ENCODE peak calls at places on chromosome 2, in nine cellular contexts. Y, V, K, D, F, P, N, U and I are unnamed samples.

GRCh38 chr2:127607399-127607908 is 38.5 kb upstream of the GPR17 start:
- DNase-seq in K (no peak), N (no peak), U (no peak), F (no peak), D (no peak), V (no peak), Y (no peak), P (no peak), I (no peak)

GRCh38 chr2:151840216-151840691 is 12.0 kb upstream of the ARL5A start:
- DNase-seq in V (no peak), K (no peak), U (no peak), P (no peak), N (no peak), Y (peak), F (no peak), D (no peak), I (no peak)

GRCh38 chr2:204665244-204665643 is 120.0 kb downstream of the PARD3B start:
- DNase-seq in D (peak), P (no peak), K (no peak), Y (peak), F (peak), N (no peak), U (peak), V (no peak), I (peak)

GRCh38 chr2:101106453-101107181 is 44.6 kb downstream of the TBC1D8 start:
- DNase-seq in F (no peak), P (no peak), N (no peak), D (no peak), V (no peak), Y (no peak), K (no peak), U (no peak), I (no peak)

GRCh38 chr2:6982934-6983589 is 65.8 kb downstream of the RNF144A start:
- DNase-seq in F (no peak), K (no peak), V (no peak), P (no peak), N (no peak), D (no peak), Y (no peak), U (no peak), I (peak)

GRCh38 chr2:44005831-44006230 is 10.0 kb upstream of the LRPPRC start:
- DNase-seq in F (no peak), Y (peak), U (peak), D (no peak), K (no peak), N (no peak), P (no peak), V (no peak), I (no peak)

GRCh38 chr2:12416600-12416999 is 300.1 kb upstream of the TRIB2 start:
- DNase-seq in N (peak), P (no peak), D (peak), F (peak), K (peak), V (peak), Y (no peak), U (peak), I (peak)

GRCh38 chr2:148664229-148664628 is 19.7 kb downstream of the EPC2 start:
- DNase-seq in Y (no peak), U (no peak), K (no peak), N (no peak), D (no peak), P (no peak), F (no peak), V (no peak), I (no peak)

GRCh38 chr2:178484245-178485041 is 4.2 kb downstream of the PLEKHA3 start:
- DNase-seq in P (no peak), Y (no peak), D (no peak), F (peak), N (no peak), V (no peak), K (no peak), U (peak), I (peak)

GRCh38 chr2:160241251-160242137 is 41.4 kb upstream of the ITGB6 start:
- DNase-seq in Y (peak), D (peak), N (peak), P (peak), V (no peak), F (peak), U (peak), K (no peak), I (peak)

GRCh38 chr2:95359035-95359434 is 43.5 kb upstream of the FAHD2A start:
- DNase-seq in F (peak), V (peak), N (peak), K (no peak), Y (peak), U (peak), P (no peak), D (no peak), I (peak)

GRCh38 chr2:115976916-115977315 is 1534.5 kb downstream of the DPP10 start:
- DNase-seq in V (no peak), U (no peak), N (no peak), Y (no peak), F (no peak), P (no peak), K (no peak), D (no peak), I (no peak)

GRCh38 chr2:106147159-106147558 is 46.9 kb downstream of the UXS1 start:
- DNase-seq in V (peak), D (peak), U (peak), Y (peak), F (peak), K (no peak), N (no peak), P (no peak), I (peak)

GRCh38 chr2:79622508-79622907 is 109.7 kb downstream of the CTNNA2 start:
- DNase-seq in P (no peak), U (peak), F (no peak), Y (no peak), K (no peak), V (no peak), D (peak), N (no peak), I (no peak)

GRCh38 chr2:174717273-174717672 is 47.0 kb downstream of the CHRNA1 start:
- DNase-seq in K (no peak), F (no peak), N (no peak), Y (peak), D (no peak), P (no peak), U (peak), V (peak), I (peak)

GRCh38 chr2:26314243-26314642 is 31.7 kb upstream of the SELENOI start:
- DNase-seq in U (no peak), N (no peak), F (no peak), Y (no peak), P (no peak), V (no peak), D (no peak), K (no peak), I (no peak)

DNA sequence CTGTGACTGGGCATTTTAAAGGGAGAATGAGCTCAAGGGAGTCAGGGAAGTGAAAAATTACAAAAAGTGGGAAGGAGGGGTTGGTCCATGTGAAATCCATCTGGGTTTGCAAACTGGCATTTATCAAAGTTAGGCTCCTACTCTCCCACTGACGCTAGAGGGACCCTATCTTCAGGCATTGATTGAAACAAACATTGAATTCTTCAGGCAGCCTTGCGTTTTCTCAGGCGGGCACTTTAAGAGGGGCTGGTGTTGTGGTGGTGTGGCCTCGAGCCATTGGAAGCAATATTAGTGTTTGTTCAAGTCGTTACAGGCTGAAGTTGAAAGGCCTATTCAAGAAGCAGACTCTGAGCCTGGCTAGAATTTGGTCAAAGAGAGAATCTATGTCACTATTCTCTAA is 36.6 kb downstream of the STON1 start:
- DNase-seq in P (no peak), U (peak), Y (no peak), V (no peak), F (peak), D (peak), K (no peak), N (no peak), I (peak)
- TF ChIP-seq CTCF in P (no peak), U (peak), Y (peak), V (peak), F (peak), D (peak), K (no peak), N (peak), I (peak)

GRCh38 chr2:69716555-69717120 is 25.3 kb upstream of the ANXA4 start:
- DNase-seq in Y (no peak), P (no peak), V (no peak), N (no peak), D (peak), F (peak), U (peak), K (no peak), I (peak)

GRCh38 chr2:69717902-69718301 is 24.0 kb upstream of the ANXA4 start:
- DNase-seq in D (peak), P (no peak), U (peak), V (no peak), Y (peak), K (no peak), F (no peak), N (no peak), I (no peak)

GRCh38 chr2:69715964-69716363 is 26.0 kb upstream of the ANXA4 start:
- DNase-seq in P (no peak), N (no peak), V (no peak), F (peak), U (peak), D (peak), Y (no peak), K (no peak), I (peak)

GRCh38 chr2:69720404-69720803 is 21.5 kb upstream of the ANXA4 start:
- DNase-seq in K (no peak), U (peak), P (no peak), D (no peak), N (no peak), Y (no peak), V (no peak), F (peak), I (peak)

GRCh38 chr2:69718338-69718965 is 23.5 kb upstream of the ANXA4 start:
- DNase-seq in Y (peak), D (no peak), F (no peak), V (no peak), N (no peak), U (no peak), K (no peak), P (no peak), I (no peak)
- H3K4me3 ChIP-seq in Y (no peak), D (no peak), F (no peak), V (no peak), N (no peak), U (no peak), K (no peak), P (no peak), I (no peak)

DNA sequence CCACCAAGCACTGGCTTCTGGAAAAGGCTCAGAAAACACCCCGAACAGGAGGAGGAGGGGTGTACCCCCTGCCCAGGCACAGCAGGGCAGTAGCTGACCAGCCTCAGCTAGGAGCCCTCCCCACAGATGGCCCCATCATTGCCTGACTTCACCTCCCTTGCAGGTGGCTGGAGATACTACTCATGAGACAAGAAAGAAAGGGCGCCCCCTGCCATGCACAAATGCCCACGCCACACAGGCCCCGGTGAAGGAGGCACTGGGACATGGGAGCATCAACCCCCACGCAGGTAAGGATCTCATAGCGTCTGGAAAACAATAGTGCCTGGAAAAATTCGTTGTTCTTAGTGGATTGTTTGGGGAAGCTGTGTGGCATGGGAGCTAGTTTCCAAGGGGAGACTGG is 240.6 kb downstream of the TFCP2L1 start:
- DNase-seq in U (no peak), F (no peak), V (no peak), N (no peak), D (peak), K (no peak), P (no peak), Y (no peak), I (no peak)
- TF ChIP-seq CTCF in U (peak), F (peak), V (peak), N (peak), D (no peak), K (no peak), P (peak), Y (no peak), I (peak)

DNA sequence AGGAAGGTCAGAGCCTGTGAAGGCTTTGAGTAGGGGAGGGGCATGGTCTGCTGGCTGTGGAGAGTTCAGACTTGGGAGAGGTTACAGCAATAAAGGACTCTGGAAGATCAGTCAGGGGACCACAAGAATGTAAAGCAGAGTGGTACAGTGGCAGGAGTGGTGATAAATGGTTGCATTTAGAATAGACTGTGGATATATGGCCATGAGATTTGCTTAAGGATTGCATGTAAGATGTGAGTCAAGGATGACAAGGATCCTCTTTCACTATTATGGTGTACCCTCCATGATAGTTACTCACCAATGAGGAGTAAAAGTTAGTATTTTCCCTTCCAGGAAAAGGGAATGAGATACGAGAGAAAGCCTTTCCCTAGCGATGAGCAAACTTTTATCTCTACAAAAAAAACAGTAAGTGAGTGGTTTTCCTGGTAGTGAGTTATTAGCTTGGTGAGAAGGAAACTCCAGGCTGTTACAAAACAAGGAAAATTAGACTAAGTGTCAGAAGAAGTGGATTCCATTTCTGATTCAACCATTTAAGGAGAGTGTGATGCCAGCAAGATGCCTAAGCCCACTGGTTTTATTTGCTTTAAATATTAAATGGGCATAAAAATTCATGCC is 818.1 kb upstream of the ACVR2A start:
- DNase-seq in K (no peak), U (peak), N (no peak), Y (peak), V (no peak), P (no peak), F (peak), D (no peak), I (peak)
- H3K4me3 ChIP-seq in K (no peak), U (no peak), N (no peak), Y (no peak), V (no peak), P (no peak), F (no peak), D (no peak), I (no peak)

GRCh38 chr2:156132130-156132529 is 200.4 kb downstream of the NR4A2 start:
- DNase-seq in Y (no peak), P (no peak), U (no peak), N (no peak), K (no peak), F (no peak), D (no peak), V (no peak), I (no peak)

GRCh38 chr2:156125018-156125417 is 207.5 kb downstream of the NR4A2 start:
- DNase-seq in V (no peak), U (no peak), D (no peak), K (no peak), P (no peak), N (no peak), F (no peak), Y (no peak), I (no peak)

GRCh38 chr2:156132941-156133340 is 199.6 kb downstream of the NR4A2 start:
- DNase-seq in P (no peak), Y (no peak), U (no peak), K (no peak), N (no peak), F (no peak), V (no peak), D (no peak), I (no peak)

GRCh38 chr2:156124458-156124857 is 208.1 kb downstream of the NR4A2 start:
- DNase-seq in V (no peak), N (no peak), Y (no peak), K (no peak), D (no peak), P (no peak), U (no peak), F (no peak), I (no peak)

DNA sequence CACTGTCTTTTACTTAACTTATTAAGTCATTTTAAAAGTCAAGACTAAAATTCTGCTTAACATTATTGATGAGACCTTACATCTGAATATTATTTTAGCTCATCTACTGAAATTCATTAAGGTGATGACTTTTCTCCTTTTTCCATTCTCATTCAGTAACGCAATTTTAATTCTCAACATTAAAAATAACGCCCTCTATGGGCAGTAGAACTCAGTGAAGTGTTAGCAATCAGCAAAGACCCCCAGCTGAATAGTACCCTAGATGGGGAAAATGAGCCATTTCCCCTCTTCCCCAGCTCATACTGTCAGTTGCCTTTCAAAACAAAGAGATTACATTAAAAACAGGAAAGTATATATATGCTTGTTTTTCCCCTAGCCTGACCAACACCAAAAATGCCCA is 203.3 kb downstream of the NR4A2 start:
- DNase-seq in Y (no peak), V (no peak), F (no peak), P (no peak), U (no peak), N (no peak), D (no peak), K (no peak), I (no peak)
- TF ChIP-seq CTCF in Y (no peak), V (no peak), F (no peak), P (no peak), U (no peak), N (no peak), D (no peak), K (no peak), I (no peak)

DNA sequence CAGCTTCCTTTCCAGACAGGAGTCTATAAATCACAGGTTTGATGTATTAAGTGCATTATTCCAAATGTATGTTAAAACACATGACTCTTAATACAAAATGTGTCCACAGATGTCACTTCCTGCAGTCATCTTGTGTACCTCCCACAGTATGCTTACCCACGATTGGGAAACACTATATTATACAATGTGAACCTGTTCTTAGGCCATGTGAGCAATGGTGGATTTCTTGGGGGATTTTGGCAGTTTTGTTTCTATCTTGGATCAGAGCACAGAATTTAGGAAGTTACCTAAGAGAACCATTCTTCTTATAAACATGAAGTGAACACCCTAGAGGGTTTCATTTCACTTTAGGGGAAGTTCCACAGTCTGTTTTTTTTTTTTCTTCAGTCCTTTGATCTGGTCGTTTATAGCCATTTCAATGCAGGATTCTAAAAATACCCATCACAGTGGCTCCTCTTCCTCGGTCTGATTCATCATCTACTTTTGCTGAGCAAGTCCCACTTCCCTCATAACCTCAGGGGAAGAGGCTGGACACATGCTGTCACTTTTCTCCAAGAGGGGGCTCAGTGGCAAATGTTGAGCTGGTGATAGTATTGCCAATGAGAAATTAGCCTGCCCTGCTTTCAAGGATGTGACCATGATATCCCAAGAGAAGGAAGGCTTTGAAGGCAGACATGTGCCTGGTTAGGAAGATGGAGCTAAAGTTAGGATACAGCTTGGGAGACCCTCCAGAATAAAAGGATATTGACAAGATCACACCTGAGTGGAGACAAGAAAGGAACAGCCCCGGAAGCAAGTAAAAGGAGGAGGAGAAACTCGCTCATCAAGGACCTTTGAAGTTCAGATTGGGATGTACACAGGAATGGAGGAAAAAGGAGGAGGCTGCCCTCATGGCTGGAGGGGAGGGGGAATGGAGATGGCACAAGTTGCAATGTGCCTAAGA is 22.6 kb downstream of the PLEK start:
- DNase-seq in V (no peak), Y (no peak), K (no peak), D (no peak), F (peak), U (no peak), P (no peak), N (no peak), I (no peak)
- H3K4me3 ChIP-seq in V (no peak), Y (no peak), K (no peak), D (no peak), F (no peak), U (no peak), P (no peak), N (no peak), I (no peak)